ENCODE peak calls at places on chromosomes 2 and 18, in six cellular contexts. X is stimulated activated CD8-positive, alpha-beta memory T cell treated with anti-CD3 and anti-CD28 coated beads, Interleukin-7, amount 100 ng/mL, for 48 hours; M is lung; Z is activated CD4-positive, CD25-positive, alpha-beta regulatory T cell treated with anti-CD3 and anti-CD28 coated beads, Interleukin-2, amount 50 U/mL, for 72 hours; Y is body of pancreas; K is dorsolateral prefrontal cortex. V is an unnamed sample.

GRCh38 chr2:104733544-104733943 is 120.4 kb upstream of the POU3F3 start:
- DNase-seq in X (peak), M (no peak), Z (no peak), Y (peak), K (no peak), V (no peak)

GRCh38 chr2:164495491-164496223 is 125.6 kb downstream of the GRB14 start:
- DNase-seq in X (no peak), M (no peak), Z (no peak), Y (no peak), K (peak), V (no peak)

GRCh38 chr2:63587814-63588384 is 378 bp downstream of the WDPCP start:
- DNase-seq in X (no peak), M (no peak), Z (no peak), Y (no peak), K (no peak), V (no peak)

GRCh38 chr2:242034138-242034537 is 164.6 kb downstream of the RTP5 start:
- DNase-seq in X (no peak), M (no peak), Z (no peak), Y (no peak), K (no peak), V (no peak)

GRCh38 chr2:138252587-138252986 is 249.0 kb upstream of the SPOPL start:
- DNase-seq in X (no peak), M (no peak), Z (no peak), Y (no peak), K (no peak), V (no peak)

GRCh38 chr2:106304612-106305184 is 110.6 kb upstream of the UXS1 start:
- DNase-seq in X (no peak), M (no peak), Z (no peak), Y (no peak), K (no peak), V (no peak)

GRCh38 chr2:216391401-216391800 is 19.1 kb upstream of the MARCHF4 start:
- DNase-seq in X (no peak), M (no peak), Z (no peak), Y (no peak), K (no peak), V (no peak)

GRCh38 chr2:186426153-186427016 is 59.7 kb upstream of the ZC3H15 start:
- DNase-seq in X (no peak), M (no peak), Z (no peak), Y (no peak), K (no peak), V (no peak)

GRCh38 chr2:96260404-96261260 is 5.2 kb downstream of the TMEM127 start:
- DNase-seq in X (peak), M (peak), Z (no peak), Y (peak), K (no peak), V (peak)

GRCh38 chr2:142980246-142981068 is 103.0 kb downstream of the KYNU start:
- DNase-seq in X (no peak), M (no peak), Z (no peak), Y (no peak), K (no peak), V (no peak)

GRCh38 chr2:8767324-8767723 is 70.1 kb downstream of the KIDINS220 start:
- DNase-seq in X (no peak), M (no peak), Z (no peak), Y (no peak), K (no peak), V (no peak)

GRCh38 chr2:67825476-67825875 is 237.3 kb downstream of the C1D start:
- DNase-seq in X (no peak), M (no peak), Z (no peak), Y (no peak), K (no peak), V (no peak)

GRCh38 chr18:5440297-5440696 is 103.5 kb downstream of the EPB41L3 start:
- DNase-seq in X (no peak), M (no peak), Z (no peak), Y (no peak), K (no peak), V (no peak)

GRCh38 chr2:58558866-58559265 is 317.7 kb upstream of the FANCL start:
- DNase-seq in X (no peak), M (no peak), Z (no peak), Y (no peak), K (no peak), V (no peak)

GRCh38 chr2:172376505-172377125 is 50.8 kb upstream of the ITGA6 start:
- DNase-seq in X (no peak), M (no peak), Z (no peak), Y (peak), K (no peak), V (no peak)

GRCh38 chr2:241659150-241659739 is 21.8 kb downstream of the ATG4B start:
- DNase-seq in X (no peak), M (peak), Z (no peak), Y (peak), K (peak), V (no peak)

GRCh38 chr18:76822510-76823165 is at the start of gene ZNF236:
- DNase-seq in X (peak), M (peak), Z (peak), Y (peak), K (peak), V (peak)

GRCh38 chr2:112712903-112713584 is 7.8 kb upstream of the NT5DC4 start:
- DNase-seq in X (peak), M (no peak), Z (no peak), Y (no peak), K (no peak), V (no peak)

GRCh38 chr2:239378918-239379640 is 21.7 kb downstream of the HDAC4 start:
- DNase-seq in X (no peak), M (no peak), Z (peak), Y (no peak), K (no peak), V (peak)

GRCh38 chr2:20073462-20073861 is 22.0 kb upstream of the LAPTM4A start:
- DNase-seq in X (no peak), M (no peak), Z (no peak), Y (no peak), K (no peak), V (no peak)

GRCh38 chr2:38387887-38388286 is 10.8 kb upstream of the ATL2 start:
- DNase-seq in X (no peak), M (no peak), Z (no peak), Y (no peak), K (no peak), V (no peak)

GRCh38 chr2:109707281-109708147 is 86.6 kb upstream of the RGPD5 start:
- DNase-seq in X (no peak), M (no peak), Z (no peak), Y (no peak), K (no peak), V (no peak)

GRCh38 chr18:25814841-25815458 is 275.5 kb downstream of the SS18 start:
- DNase-seq in X (no peak), M (no peak), Z (no peak), Y (no peak), K (no peak), V (no peak)

GRCh38 chr18:58805482-58806187 is 59.0 kb upstream of the ZNF532 start:
- DNase-seq in X (no peak), M (no peak), Z (no peak), Y (no peak), K (no peak), V (no peak)

GRCh38 chr2:101736233-101736632 is 38.7 kb downstream of the MAP4K4 start:
- DNase-seq in X (no peak), M (no peak), Z (no peak), Y (no peak), K (peak), V (no peak)

GRCh38 chr2:186871866-186872265 is 22.9 kb upstream of the ZSWIM2 start:
- DNase-seq in X (no peak), M (no peak), Z (no peak), Y (no peak), K (no peak), V (no peak)

V was measured in psoas muscle.